ENCODE peak calls at places on chromosomes 3 and 15, in nine cellular contexts. S is tibial artery, G is WTC11, H is breast epithelium, O is psoas muscle, Y is GM12878, W is cardiac muscle cell, I is GM13976, J is endothelial cell. V is an unnamed sample.

GRCh38 chr3:143261848-143262247 is 142.3 kb downstream of the CHST2 start:
- DNase-seq in I (no peak), S (no peak), Y (no peak), O (no peak), H (no peak), W (no peak), J (no peak), G (no peak), V (no peak)

GRCh38 chr15:40845036-40845435 is 1.2 kb downstream of the SPINT1 start:
- DNase-seq in H (no peak), I (no peak), S (no peak), W (no peak), Y (no peak), J (no peak), G (no peak), O (no peak), V (no peak)

GRCh38 chr3:189726277-189726676 is 95.1 kb downstream of the TP63 start:
- DNase-seq in Y (no peak), S (no peak), I (no peak), H (no peak), J (no peak), O (no peak), W (no peak), G (no peak), V (no peak)

GRCh38 chr3:8550619-8551018 is 49.0 kb downstream of the LMCD1 start:
- DNase-seq in O (no peak), H (no peak), G (no peak), W (no peak), I (no peak), S (peak), Y (no peak), J (no peak), V (no peak)

GRCh38 chr3:147368561-147369151 is 37.7 kb downstream of the ZIC4 start:
- DNase-seq in I (no peak), W (no peak), H (no peak), G (no peak), J (no peak), Y (no peak), O (no peak), S (no peak), V (no peak)

GRCh38 chr3:170726976-170727661 is 141.2 kb upstream of the SLC7A14 start:
- DNase-seq in O (no peak), H (no peak), Y (no peak), J (no peak), S (no peak), W (no peak), I (no peak), G (no peak), V (no peak)

GRCh38 chr15:70248116-70249025 is 150.7 kb upstream of the TLE3 start:
- DNase-seq in Y (no peak), G (peak), J (peak), H (no peak), O (no peak), I (no peak), W (peak), S (no peak), V (no peak)

GRCh38 chr3:189496375-189497138 is 134.6 kb upstream of the TP63 start:
- DNase-seq in O (no peak), I (no peak), W (no peak), J (no peak), Y (no peak), S (no peak), H (no peak), G (no peak), V (no peak)

GRCh38 chr15:62248277-62248974 is 83.3 kb upstream of the C2CD4B start:
- DNase-seq in O (no peak), H (no peak), Y (no peak), W (no peak), S (no peak), G (no peak), I (no peak), J (no peak), V (no peak)

GRCh38 chr3:72161870-72162617 is 377.1 kb upstream of the PROK2 start:
- DNase-seq in O (no peak), G (no peak), S (no peak), I (no peak), Y (no peak), W (no peak), J (no peak), H (no peak), V (no peak)

GRCh38 chr3:95200384-95200783 is 1137.5 kb downstream of the NSUN3 start:
- DNase-seq in S (no peak), W (no peak), J (no peak), O (no peak), H (no peak), I (no peak), Y (no peak), G (no peak), V (no peak)

GRCh38 chr15:50519740-50520425 is 26.6 kb downstream of the USP50 start:
- DNase-seq in S (no peak), H (no peak), I (no peak), G (no peak), O (no peak), J (no peak), W (no peak), Y (no peak), V (no peak)

GRCh38 chr3:186589115-186589514 is 18.6 kb downstream of the DNAJB11 start:
- DNase-seq in S (no peak), I (no peak), W (peak), Y (no peak), H (no peak), O (no peak), G (no peak), J (no peak), V (no peak)

GRCh38 chr15:39230205-39230916 is 350.5 kb upstream of the THBS1 start:
- DNase-seq in O (no peak), H (no peak), G (no peak), Y (no peak), W (no peak), J (peak), S (no peak), I (no peak), V (no peak)

GRCh38 chr3:86991482-86991815 is 500 bp upstream of the VGLL3 start:
- DNase-seq in W (no peak), S (no peak), O (no peak), I (no peak), Y (no peak), G (no peak), H (no peak), J (no peak), V (no peak)

GRCh38 chr3:197558000-197558399 is 2.2 kb upstream of the BDH1 start:
- DNase-seq in W (no peak), G (no peak), O (no peak), J (no peak), H (no peak), Y (no peak), S (no peak), I (no peak), V (no peak)

GRCh38 chr15:67433495-67434099 is 87.3 kb upstream of the C15orf61 start:
- DNase-seq in I (peak), Y (peak), O (peak), G (peak), W (peak), S (peak), H (no peak), J (peak), V (no peak)

GRCh38 chr3:53823026-53823955 is 22.9 kb downstream of the CHDH start:
- DNase-seq in H (no peak), G (peak), S (no peak), Y (no peak), O (no peak), W (no peak), J (no peak), I (no peak), V (no peak)

GRCh38 chr15:28873585-28874139 is 12.1 kb upstream of the APBA2 start:
- DNase-seq in Y (no peak), O (no peak), S (no peak), I (no peak), J (no peak), W (no peak), H (no peak), G (no peak), V (no peak)

GRCh38 chr3:108067768-108068167 is 23.1 kb downstream of the CD47 start:
- DNase-seq in G (no peak), H (no peak), W (no peak), O (no peak), Y (no peak), J (no peak), I (no peak), S (no peak), V (no peak)

GRCh38 chr15:38065721-38066120 is 131.3 kb downstream of the TMCO5A start:
- DNase-seq in W (no peak), J (no peak), O (no peak), S (no peak), I (no peak), H (no peak), G (no peak), Y (no peak), V (no peak)

GRCh38 chr15:19943515-19943914 is 598.1 kb downstream of the GOLGA6L6 start:
- DNase-seq in W (no peak), Y (no peak), J (no peak), G (no peak), I (no peak), H (no peak), O (no peak), S (no peak), V (no peak)

GRCh38 chr15:45425135-45425534 is 46.8 kb upstream of the GATM start:
- DNase-seq in Y (no peak), J (no peak), H (no peak), W (no peak), S (no peak), O (no peak), I (no peak), G (no peak), V (no peak)

GRCh38 chr3:141714671-141715070 is 23.4 kb upstream of the RNF7 start:
- DNase-seq in G (no peak), I (no peak), W (no peak), H (no peak), Y (no peak), J (no peak), S (no peak), O (no peak), V (no peak)

GRCh38 chr3:194212869-194213320 is 76.9 kb downstream of the HES1 start:
- DNase-seq in H (peak), I (no peak), J (no peak), S (no peak), G (peak), Y (no peak), W (peak), O (no peak), V (no peak)

GRCh38 chr3:107133891-107134290 is 243.3 kb upstream of the CCDC54 start:
- DNase-seq in W (no peak), S (no peak), O (no peak), G (no peak), I (no peak), J (no peak), H (no peak), Y (no peak), V (no peak)

GRCh38 chr3:150760431-150761200 is 2.4 kb downstream of the SIAH2 start:
- DNase-seq in I (peak), O (no peak), S (no peak), Y (peak), H (no peak), W (no peak), G (no peak), J (no peak), V (no peak)

GRCh38 chr3:112333386-112334334 is 704 bp downstream of the CD200 start:
- DNase-seq in O (no peak), Y (no peak), I (peak), G (peak), H (no peak), S (peak), J (peak), W (peak), V (peak)

GRCh38 chr3:12796171-12797123 is at the start of gene CAND2:
- DNase-seq in Y (no peak), S (peak), W (peak), O (peak), H (peak), I (peak), J (peak), G (peak), V (no peak)

GRCh38 chr15:78929536-78930264 is 15.1 kb downstream of the CTSH start:
- DNase-seq in G (no peak), Y (no peak), W (no peak), J (no peak), H (peak), I (no peak), S (no peak), O (no peak), V (no peak)

GRCh38 chr3:179880868-179881267 is 155.9 kb downstream of the PEX5L start:
- DNase-seq in G (no peak), I (no peak), H (no peak), J (no peak), S (no peak), Y (no peak), O (no peak), W (no peak), V (no peak)

GRCh38 chr3:156594229-156594683 is 39.3 kb upstream of the SSR3 start:
- DNase-seq in H (no peak), I (no peak), Y (no peak), W (no peak), G (no peak), J (no peak), O (no peak), S (no peak), V (no peak)

GRCh38 chr3:31980530-31981205 is 394 bp downstream of the OSBPL10 start:
- DNase-seq in G (peak), O (peak), H (peak), W (peak), J (peak), S (peak), I (peak), Y (no peak), V (peak)

GRCh38 chr3:45199837-45200648 is 26.0 kb downstream of the TMEM158 start:
- DNase-seq in J (no peak), S (no peak), G (no peak), I (no peak), Y (no peak), O (no peak), H (peak), W (no peak), V (no peak)

GRCh38 chr3:127791221-127791913 is 30.9 kb downstream of the MGLL start:
- DNase-seq in G (peak), O (no peak), W (peak), J (no peak), S (no peak), I (peak), Y (peak), H (peak), V (no peak)

GRCh38 chr3:9732080-9732752 is 681 bp downstream of the BRPF1 start:
- DNase-seq in I (peak), S (no peak), Y (no peak), H (no peak), W (peak), O (no peak), J (peak), G (peak), V (no peak)

GRCh38 chr3:9732753-9733115 is 1.2 kb downstream of the BRPF1 start:
- DNase-seq in I (no peak), S (no peak), J (no peak), G (no peak), Y (no peak), O (no peak), H (peak), W (no peak), V (no peak)

GRCh38 chr3:9730747-9731205 is 759 bp upstream of the BRPF1 start:
- DNase-seq in I (no peak), O (no peak), J (no peak), G (no peak), Y (no peak), W (no peak), H (no peak), S (no peak), V (no peak)

GRCh38 chr3:9729419-9729818 is 2.1 kb upstream of the BRPF1 start:
- DNase-seq in H (no peak), Y (no peak), G (no peak), S (no peak), I (no peak), W (no peak), O (no peak), J (no peak), V (no peak)

DNA sequence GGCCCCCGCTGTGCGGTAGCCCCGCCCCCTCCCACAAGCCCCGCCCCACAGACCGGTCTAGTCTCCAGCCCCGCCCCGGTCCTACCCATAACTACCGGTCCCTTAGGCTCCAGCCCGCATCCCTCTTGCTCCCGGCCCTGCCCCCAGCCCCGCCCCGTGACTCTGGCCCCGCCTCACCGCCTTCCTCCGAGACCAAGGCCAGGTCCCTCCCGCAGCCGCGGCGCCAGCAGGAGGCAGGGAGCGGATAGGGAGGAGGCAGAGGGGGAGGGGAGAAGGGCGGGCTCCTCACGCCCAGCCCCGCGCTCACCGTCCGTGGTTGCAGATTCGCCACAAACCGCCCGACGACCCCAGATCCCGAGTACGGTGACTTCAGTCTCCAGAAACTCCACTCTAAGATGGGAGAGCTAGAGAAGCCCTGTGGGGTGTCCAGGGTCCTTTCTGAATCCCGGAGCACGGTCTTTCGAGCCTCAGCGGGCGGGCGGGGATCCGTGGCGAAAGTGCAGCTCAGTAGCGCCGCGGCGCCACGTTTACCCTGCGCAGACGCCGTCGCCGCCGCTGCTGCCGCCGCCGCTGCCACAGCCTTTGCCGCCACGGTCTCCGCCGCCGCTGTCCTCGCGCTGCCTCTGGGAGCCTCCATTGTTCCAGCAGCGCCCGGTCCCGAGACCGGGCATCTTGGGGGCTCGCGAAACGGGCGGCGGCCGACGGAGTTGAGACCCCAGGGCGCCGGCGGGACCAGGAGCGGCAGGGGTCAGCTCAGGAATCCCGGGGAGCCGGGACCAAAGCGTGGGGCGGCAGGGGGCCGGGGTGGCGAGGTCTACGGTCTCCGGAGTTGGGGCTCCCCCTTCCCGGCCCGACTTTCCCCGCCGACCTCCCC is at the start of gene BRPF1:
- DNase-seq in J (peak), H (peak), S (peak), Y (peak), O (peak), W (peak), G (peak), I (peak), V (peak)
- TF ChIP-seq CTCF in J (no peak), H (peak), S (no peak), Y (no peak), O (no peak), W (no peak), G (no peak), I (no peak), V (no peak)

DNA sequence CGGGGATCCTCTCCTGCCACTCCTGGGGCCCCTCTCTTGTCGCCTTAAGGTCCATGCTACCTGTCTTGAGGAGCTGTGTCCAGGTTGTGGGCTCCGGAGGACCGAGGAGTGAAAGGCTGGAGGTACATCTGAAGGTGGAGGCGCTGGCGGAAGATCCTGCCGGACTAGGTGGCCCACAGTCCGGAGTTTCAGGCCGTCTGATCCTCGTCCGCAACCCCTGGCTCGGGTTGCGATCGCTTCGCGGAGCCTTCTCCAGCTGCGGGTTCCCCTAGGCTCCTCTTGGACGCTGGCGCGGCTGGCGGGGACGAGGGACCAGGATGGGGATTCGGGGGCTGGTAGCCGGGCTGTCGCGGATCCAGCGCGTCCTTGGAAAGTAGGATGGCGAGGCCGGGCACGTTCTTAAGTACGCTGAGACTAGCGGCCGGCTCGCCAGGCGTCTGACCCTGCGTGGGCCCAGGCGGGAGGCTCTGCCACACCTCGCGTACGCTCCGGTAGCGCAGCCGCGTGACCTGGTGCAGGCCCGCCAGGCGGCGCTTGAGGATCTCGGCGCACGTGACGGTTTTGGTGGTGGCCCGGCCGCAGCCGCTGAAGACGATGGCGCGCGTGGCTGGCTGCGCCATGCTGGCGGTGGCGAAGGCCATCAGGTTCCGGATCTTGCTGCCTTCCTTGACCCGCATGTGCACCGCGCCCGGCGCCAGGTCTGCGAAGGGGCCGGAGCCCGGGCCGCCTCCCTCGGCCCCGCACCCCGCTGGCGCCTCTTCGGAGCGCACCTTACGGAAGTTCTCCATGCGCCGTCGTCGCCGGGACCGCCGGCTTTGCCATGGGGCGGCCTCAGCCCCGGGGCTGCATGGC is 550 bp downstream of the RPP25 start:
- DNase-seq in I (peak), S (peak), J (peak), O (peak), G (peak), H (peak), Y (no peak), W (peak), V (peak)
- TF ChIP-seq CTCF in I (peak), S (peak), J (peak), O (peak), G (no peak), H (peak), Y (peak), W (peak), V (peak)

GRCh38 chr3:160685144-160685766 is 8.3 kb downstream of the ARL14 start:
- DNase-seq in G (no peak), H (no peak), I (no peak), O (no peak), Y (no peak), J (no peak), W (no peak), S (no peak), V (no peak)

GRCh38 chr3:160684368-160684740 is 7.4 kb downstream of the ARL14 start:
- DNase-seq in I (no peak), S (no peak), O (no peak), J (no peak), Y (no peak), H (no peak), W (no peak), G (no peak), V (no peak)

GRCh38 chr3:160691151-160691550 is 14.2 kb downstream of the ARL14 start:
- DNase-seq in O (no peak), S (no peak), H (no peak), W (no peak), J (no peak), Y (no peak), I (no peak), G (no peak), V (no peak)

GRCh38 chr3:160691962-160692361 is 15.0 kb downstream of the ARL14 start:
- DNase-seq in H (no peak), O (no peak), I (no peak), G (no peak), Y (no peak), J (no peak), S (no peak), W (no peak), V (no peak)

DNA sequence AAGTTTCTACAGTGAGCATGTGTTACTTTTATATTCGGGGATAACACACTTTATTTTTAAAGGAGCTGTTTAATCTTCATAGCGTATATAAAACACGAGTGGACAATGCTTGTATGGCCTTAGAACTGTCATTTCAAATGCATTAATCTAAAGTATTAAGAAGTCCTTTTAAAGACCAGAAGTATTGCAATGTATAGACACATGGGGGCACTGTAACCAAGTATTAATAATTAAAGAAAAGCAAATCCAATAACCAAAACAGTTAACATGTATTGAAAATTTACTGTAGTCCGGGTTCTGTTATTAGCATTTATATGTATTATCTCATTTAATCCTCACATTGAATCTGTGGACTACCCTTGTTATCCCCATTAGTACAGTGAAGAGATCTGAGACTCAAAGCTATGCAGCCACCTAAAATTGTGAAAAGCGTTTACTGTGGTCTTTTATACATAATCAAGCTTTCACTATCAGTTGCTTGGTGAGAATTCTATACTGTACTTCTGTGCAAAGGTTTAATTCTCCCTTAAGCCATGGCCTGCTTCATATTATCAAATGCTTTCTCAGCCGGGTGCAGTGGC is 10.1 kb downstream of the ARL14 start:
- DNase-seq in G (no peak), I (peak), S (no peak), H (no peak), J (no peak), W (no peak), Y (no peak), O (no peak), V (no peak)
- TF ChIP-seq CTCF in G (no peak), I (no peak), S (no peak), H (no peak), J (peak), W (peak), Y (peak), O (peak), V (peak)

GRCh38 chr3:61858054-61858453 is 296.7 kb downstream of the PTPRG start:
- DNase-seq in J (no peak), S (no peak), G (no peak), H (no peak), W (peak), O (no peak), I (no peak), Y (no peak), V (no peak)
- TF ChIP-seq CTCF in J (no peak), S (peak), G (no peak), H (no peak), W (peak), O (peak), I (peak), Y (peak), V (peak)

V was measured in type B pancreatic cell.